ENCODE peak calls at places on chromosomes 12 and 14, in five cellular contexts. E, V, J, L and A are unnamed samples.

GRCh38 chr12:57569858-57570257 is 20.0 kb downstream of the KIF5A start:
- DNase-seq in E (no peak), L (no peak), V (no peak), J (no peak), A (no peak)

GRCh38 chr12:127655691-127656090 is 611.3 kb upstream of the TMEM132C start:
- DNase-seq in V (no peak), J (no peak), E (no peak), L (no peak), A (no peak)

GRCh38 chr12:132162508-132163031 is 18.3 kb downstream of the NOC4L start:
- DNase-seq in E (no peak), V (no peak), J (no peak), L (no peak), A (no peak)

GRCh38 chr14:79278286-79278797 is 933.0 kb downstream of the DIO2 start:
- DNase-seq in J (no peak), E (no peak), V (no peak), L (no peak), A (no peak)

GRCh38 chr12:94954029-94954685 is 49.3 kb downstream of the NDUFA12 start:
- DNase-seq in J (no peak), L (peak), V (no peak), E (no peak), A (no peak)

GRCh38 chr12:32501835-32502333 is 102.5 kb downstream of the FGD4 start:
- DNase-seq in J (peak), V (no peak), L (no peak), E (peak), A (peak)

GRCh38 chr14:97442363-97442762 is 645.2 kb downstream of the VRK1 start:
- DNase-seq in L (no peak), E (no peak), V (peak), J (no peak), A (no peak)

GRCh38 chr12:29735604-29736003 is 48.1 kb downstream of the TMTC1 start:
- DNase-seq in L (no peak), E (no peak), V (no peak), J (no peak), A (no peak)

GRCh38 chr14:58638231-58639205 is 756 bp downstream of the DACT1 start:
- DNase-seq in E (no peak), L (no peak), J (peak), V (no peak), A (peak)

GRCh38 chr12:2813573-2814185 is 1.2 kb downstream of the ITFG2 start:
- DNase-seq in E (peak), L (peak), J (no peak), V (no peak), A (peak)

GRCh38 chr14:24429395-24430142 is at the start of the genes CBLN3 and KHNYN:
- DNase-seq in V (no peak), J (peak), L (peak), E (peak), A (peak)

GRCh38 chr12:3034067-3034750 is 43.0 kb upstream of the TSPAN9 start:
- DNase-seq in V (no peak), E (peak), J (peak), L (peak), A (peak)

GRCh38 chr12:84738481-84738972 is 174.1 kb downstream of the SLC6A15 start:
- DNase-seq in L (no peak), E (no peak), J (no peak), V (no peak), A (peak)

GRCh38 chr12:118034429-118035193 is 18.1 kb downstream of the RFC5 start:
- DNase-seq in L (no peak), E (peak), V (no peak), J (no peak), A (peak)

GRCh38 chr12:1841606-1842182 is 21.3 kb downstream of the LRTM2 start:
- DNase-seq in J (no peak), E (no peak), V (no peak), L (no peak), A (no peak)

GRCh38 chr14:53924754-53925153 is 31.9 kb downstream of the BMP4 start:
- DNase-seq in E (peak), J (no peak), L (no peak), V (no peak), A (no peak)

GRCh38 chr12:106954462-106955376 is 988 bp upstream of the TMEM263 start:
- DNase-seq in L (peak), V (no peak), E (no peak), J (peak), A (peak)

GRCh38 chr14:99260652-99261551 is 11.1 kb downstream of the BCL11B start:
- DNase-seq in E (no peak), V (no peak), J (no peak), L (no peak), A (no peak)

GRCh38 chr12:27549801-27550652 is 26.0 kb downstream of the PPFIBP1 start:
- DNase-seq in V (no peak), J (no peak), L (peak), E (peak), A (peak)

GRCh38 chr14:23984891-23985607 is 3.7 kb upstream of the DHRS4L2 start:
- DNase-seq in V (no peak), E (peak), J (no peak), L (no peak), A (no peak)

GRCh38 chr12:28253175-28253641 is 63.0 kb downstream of the CCDC91 start:
- DNase-seq in E (no peak), V (peak), J (no peak), L (peak), A (no peak)

GRCh38 chr12:129704232-129704830 is 199.5 kb downstream of the TMEM132D start:
- DNase-seq in J (peak), E (no peak), V (no peak), L (no peak), A (peak)

GRCh38 chr12:132695431-132695830 is 8.0 kb downstream of the PXMP2 start:
- DNase-seq in L (no peak), E (no peak), V (no peak), J (no peak), A (no peak)

GRCh38 chr14:56172571-56172971 is 54.4 kb downstream of the PELI2 start:
- DNase-seq in J (no peak), L (no peak), V (no peak), E (no peak), A (no peak)

GRCh38 chr12:53097564-53098353 is at the start of gene IGFBP6:
- DNase-seq in J (peak), V (no peak), L (peak), E (no peak), A (peak)

GRCh38 chr12:116979109-116979508 is 68.4 kb downstream of the FBXW8 start:
- DNase-seq in E (no peak), V (no peak), L (no peak), J (no peak), A (no peak)

GRCh38 chr14:26811756-26812305 is 214.0 kb upstream of the NOVA1 start:
- DNase-seq in L (no peak), J (no peak), E (no peak), V (no peak), A (no peak)

GRCh38 chr12:52798003-52798670 is 2.2 kb upstream of the KRT3 start:
- DNase-seq in V (no peak), J (no peak), E (no peak), L (peak), A (no peak)

GRCh38 chr14:54653764-54654469 is 87.0 kb downstream of the SAMD4A start:
- DNase-seq in L (no peak), V (no peak), J (no peak), E (peak), A (no peak)

GRCh38 chr14:101235042-101235871 is 326.0 kb upstream of the DIO3 start:
- DNase-seq in L (peak), E (peak), V (no peak), J (peak), A (peak)

GRCh38 chr14:65354131-65354530 is 58.4 kb upstream of the FUT8 start:
- DNase-seq in J (no peak), V (no peak), E (no peak), L (no peak), A (no peak)

DNA sequence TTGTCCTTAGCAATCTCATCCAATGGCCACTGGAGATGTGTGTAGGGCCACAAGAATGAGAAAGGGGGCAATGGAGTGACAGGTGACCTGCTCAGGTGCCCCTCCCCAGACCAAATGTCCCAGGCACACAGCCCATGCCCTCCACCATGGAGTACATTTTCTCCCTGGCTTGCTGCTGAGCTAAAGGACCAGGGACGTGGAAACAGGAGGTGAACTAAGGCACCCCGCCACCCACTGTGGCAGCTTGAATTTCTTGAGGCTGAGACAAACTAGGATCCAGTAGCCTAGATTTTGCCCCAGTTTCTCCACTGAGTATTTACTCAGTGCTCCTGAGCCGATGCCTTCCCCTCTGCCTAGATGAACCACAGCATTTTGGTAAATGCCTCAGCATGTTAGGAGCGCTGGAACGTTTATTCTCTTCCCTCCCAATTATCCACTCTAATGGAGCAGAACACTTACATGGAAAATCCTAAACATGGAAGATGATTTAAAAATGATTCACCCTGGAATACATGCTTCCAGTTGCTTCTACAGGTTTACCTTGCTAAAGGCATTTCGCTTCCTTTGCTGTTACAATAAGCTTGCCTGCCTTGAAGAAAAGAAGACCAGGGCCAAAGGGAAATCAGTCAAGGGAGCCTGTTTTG is 198.0 kb downstream of the ZFP36L1 start:
- DNase-seq in V (no peak), J (no peak), L (no peak), E (no peak), A (no peak)
- H3K27ac ChIP-seq in V (no peak), J (no peak), L (no peak), E (no peak), A (no peak)

DNA sequence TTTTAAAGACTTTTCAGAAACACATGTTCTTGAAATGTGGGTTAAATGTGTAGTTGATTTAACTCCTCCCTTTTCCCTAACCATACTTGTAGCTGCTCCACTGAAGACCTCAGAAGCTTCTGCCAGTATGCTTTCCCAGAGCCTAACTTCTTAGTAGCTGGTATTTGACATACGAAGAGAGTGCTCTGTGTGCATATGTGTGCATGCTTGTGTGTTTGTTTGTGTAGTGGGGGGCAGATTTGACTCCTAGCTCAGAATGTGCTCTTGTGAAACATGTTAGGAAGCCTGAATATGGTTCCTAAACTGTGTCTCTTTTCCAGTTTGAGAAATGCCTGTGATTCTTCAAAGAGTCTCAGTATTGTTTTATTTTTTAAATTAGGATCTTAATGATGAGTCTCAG is 420.4 kb downstream of the PCNX1 start:
- DNase-seq in J (no peak), L (no peak), V (no peak), E (no peak), A (no peak)
- TF ChIP-seq CREB1 in J (no peak), L (no peak), V (no peak), E (no peak), A (no peak)

GRCh38 chr12:105820407-105821140 is 318.2 kb downstream of the NUAK1 start:
- DNase-seq in E (peak), V (no peak), J (no peak), L (no peak), A (peak)

GRCh38 chr12:105825141-105825540 is 313.6 kb downstream of the NUAK1 start:
- DNase-seq in V (no peak), L (no peak), J (no peak), E (no peak), A (no peak)

GRCh38 chr12:105823810-105824209 is 314.9 kb downstream of the NUAK1 start:
- DNase-seq in E (no peak), L (no peak), J (no peak), V (no peak), A (no peak)

GRCh38 chr12:105822131-105823103 is 316.3 kb downstream of the NUAK1 start:
- DNase-seq in L (no peak), V (no peak), E (no peak), J (no peak), A (no peak)
- H3K4me2 ChIP-seq in L (no peak), V (no peak), E (no peak), J (no peak), A (no peak)

GRCh38 chr12:122117979-122118378 is 39.4 kb downstream of the MLXIP start:
- DNase-seq in L (no peak), E (no peak), V (no peak), J (no peak), A (no peak)
- H3K27ac ChIP-seq in L (no peak), E (no peak), V (no peak), J (no peak), A (no peak)